ENCODE peak calls at places on chromosomes 16 and 17, in seven cellular contexts. S is mucosa of gallbladder, I is NCI-H1105 treated with DMSO at 0.1 percent for 48 hours, Z is AG04450, B is GM13977, H is C1 segment of cervical spinal cord, G is iris pigment epithelial cell. K is an unnamed sample.

GRCh38 chr17:61477204-61477834 is 25.1 kb downstream of the TBX4 start:
- DNase-seq in Z (no peak), H (no peak), I (no peak), B (no peak), S (no peak), G (no peak), K (no peak)

GRCh38 chr16:85612191-85612800 is 826 bp upstream of the GSE1 start:
- DNase-seq in S (peak; percentile 70), G (peak; percentile 79), Z (peak; percentile 61), I (peak; percentile 31), H (no peak), B (peak; percentile 71), K (no peak)

GRCh38 chr16:22370038-22370541 is 4.3 kb downstream of the CDR2 start:
- DNase-seq in Z (peak; percentile 77), B (no peak), G (peak; percentile 75), S (no peak), I (no peak), H (no peak), K (no peak)

GRCh38 chr16:48820379-48820778 is 210.4 kb upstream of the N4BP1 start:
- DNase-seq in I (no peak), G (no peak), H (no peak), S (no peak), Z (no peak), B (no peak), K (no peak)

GRCh38 chr17:32519769-32520701 is 33.2 kb downstream of the CDK5R1 start:
- DNase-seq in B (peak; percentile 61), Z (no peak), S (peak; percentile 62), G (peak; percentile 55), I (no peak), H (no peak), K (no peak)

GRCh38 chr16:81711609-81712329 is 67.3 kb upstream of the PLCG2 start:
- DNase-seq in H (no peak), S (peak; percentile 68), G (peak; percentile 94), B (no peak), I (no peak), Z (peak; percentile 66), K (no peak)

GRCh38 chr16:77674888-77675287 is 47.4 kb upstream of the NUDT7 start:
- DNase-seq in G (peak; percentile 94), B (no peak), Z (peak; percentile 56), S (no peak), I (no peak), H (no peak), K (no peak)

GRCh38 chr17:28494445-28495188 is 11.5 kb upstream of the FOXN1 start:
- DNase-seq in I (peak; percentile 42), H (peak; percentile 25), B (peak; percentile 90), G (peak; percentile 52), S (peak; percentile 72), Z (peak; percentile 13), K (no peak)

GRCh38 chr17:45138911-45139532 is 3.5 kb downstream of the ACBD4 start:
- DNase-seq in H (no peak), I (no peak), G (no peak), Z (no peak), S (no peak), B (no peak), K (no peak)

GRCh38 chr17:72467841-72468653 is 347.2 kb downstream of the SOX9 start:
- DNase-seq in H (no peak), Z (no peak), G (peak; percentile 9), I (no peak), B (no peak), S (no peak), K (no peak)

GRCh38 chr17:67585077-67585602 is 132.6 kb upstream of the NOL11 start:
- DNase-seq in G (no peak), I (peak; percentile 78), H (no peak), S (no peak), Z (no peak), B (no peak), K (no peak)

GRCh38 chr17:77445030-77445907 is 304.5 kb downstream of the SEC14L1 start:
- DNase-seq in I (no peak), B (peak; percentile 78), G (no peak), Z (no peak), H (peak; percentile 40), S (peak; percentile 70), K (no peak)

GRCh38 chr16:54444851-54445523 is 158.4 kb upstream of the IRX3 start:
- DNase-seq in B (no peak), Z (no peak), I (no peak), G (no peak), S (no peak), H (no peak), K (no peak)

GRCh38 chr17:82901356-82901755 is 61.5 kb upstream of the ZNF750 start:
- DNase-seq in I (no peak), Z (no peak), B (no peak), G (no peak), H (no peak), S (no peak), K (no peak)

GRCh38 chr16:74153773-74154172 is 142.8 kb upstream of the PSMD7 start:
- DNase-seq in I (no peak), H (no peak), Z (no peak), B (no peak), S (no peak), G (no peak), K (no peak)

GRCh38 chr16:12728471-12728870 is 75.2 kb downstream of the CPPED1 start:
- DNase-seq in S (no peak), H (no peak), G (peak; percentile 12), I (no peak), B (no peak), Z (no peak), K (no peak)

GRCh38 chr16:67399218-67399733 is 6.0 kb upstream of the TPPP3 start:
- DNase-seq in G (peak; percentile 17), B (peak; percentile 87), Z (no peak), S (no peak), I (no peak), H (peak; percentile 21), K (no peak)

GRCh38 chr17:80738987-80739730 is 194.5 kb downstream of the RPTOR start:
- DNase-seq in B (no peak), H (no peak), S (no peak), I (no peak), G (no peak), Z (no peak), K (no peak)

GRCh38 chr17:62753562-62753961 is 54.6 kb downstream of the MARCHF10 start:
- DNase-seq in S (no peak), G (no peak), I (no peak), Z (no peak), H (no peak), B (no peak), K (no peak)

GRCh38 chr17:46826116-46826515 is 7.6 kb upstream of the WNT3 start:
- DNase-seq in G (no peak), S (no peak), I (no peak), B (no peak), H (no peak), Z (no peak), K (no peak)

GRCh38 chr16:50478021-50478772 is 70.0 kb upstream of the NKD1 start:
- DNase-seq in B (no peak), G (no peak), S (no peak), I (peak; percentile 71), Z (no peak), H (no peak), K (no peak)

GRCh38 chr17:50241431-50241830 is 32.8 kb upstream of the TMEM92 start:
- DNase-seq in B (no peak), G (no peak), I (no peak), Z (no peak), H (no peak), S (no peak), K (no peak)

GRCh38 chr16:54342966-54343365 is 56.4 kb upstream of the IRX3 start:
- DNase-seq in H (no peak), I (no peak), Z (no peak), B (no peak), G (peak; percentile 36), S (no peak), K (no peak)

GRCh38 chr17:4678448-4679026 is 25.4 kb downstream of the PELP1 start:
- DNase-seq in H (no peak), B (no peak), I (no peak), Z (peak; percentile 56), S (no peak), G (peak; percentile 94), K (no peak)

GRCh38 chr16:19851476-19851875 is 33.2 kb downstream of the GPRC5B start:
- DNase-seq in B (no peak), G (no peak), S (no peak), I (no peak), Z (no peak), H (peak; percentile 62), K (no peak)

GRCh38 chr17:79521225-79521624 is 89.6 kb downstream of the RBFOX3 start:
- DNase-seq in Z (no peak), B (no peak), H (no peak), G (no peak), S (no peak), I (no peak), K (no peak)

GRCh38 chr17:7336240-7337175 is at the start of gene ACAP1:
- DNase-seq in Z (no peak), I (no peak), H (no peak), B (peak; percentile 80), S (no peak), G (no peak), K (no peak)

GRCh38 chr17:8836821-8837426 is 30.6 kb downstream of the PIK3R6 start:
- DNase-seq in G (no peak), I (no peak), Z (no peak), S (no peak), B (no peak), H (no peak), K (no peak)

GRCh38 chr17:27265333-27265732 is 28.6 kb upstream of the WSB1 start:
- DNase-seq in B (no peak), H (no peak), Z (no peak), S (peak; percentile 42), G (no peak), I (no peak), K (no peak)

GRCh38 chr16:19860146-19861030 is 24.3 kb downstream of the GPRC5B start:
- DNase-seq in I (no peak), Z (peak; percentile 34), G (peak; percentile 96), S (no peak), H (no peak), B (no peak), K (no peak)

GRCh38 chr17:70668276-70668937 is 499.1 kb downstream of the KCNJ2 start:
- DNase-seq in B (no peak), I (no peak), S (no peak), Z (no peak), G (no peak), H (no peak), K (no peak)

GRCh38 chr17:73420897-73421296 is 109.1 kb upstream of the CDC42EP4 start:
- DNase-seq in Z (no peak), H (no peak), I (no peak), G (peak; percentile 34), S (no peak), B (no peak), K (no peak)

GRCh38 chr16:67170948-67171649 is 761 bp downstream of the NOL3 start:
- DNase-seq in S (no peak), B (no peak), I (no peak), H (no peak), Z (no peak), G (no peak), K (no peak)

GRCh38 chr17:5080591-5080990 is 2.3 kb downstream of the ZFP3 start:
- DNase-seq in Z (no peak), H (no peak), B (no peak), S (no peak), G (peak; percentile 13), I (no peak), K (no peak)

GRCh38 chr17:5364156-5364555 is 55.3 kb downstream of the NUP88 start:
- DNase-seq in H (no peak), G (peak; percentile 83), S (no peak), Z (peak; percentile 33), I (no peak), B (no peak), K (no peak)

GRCh38 chr16:52561910-52562741 is 15.2 kb upstream of the TOX3 start:
- DNase-seq in S (peak; percentile 74), H (no peak), I (peak; percentile 94), G (no peak), Z (no peak), B (no peak), K (no peak)

GRCh38 chr16:89841275-89841674 is 13.0 kb downstream of the SPIRE2 start:
- DNase-seq in Z (no peak), H (no peak), B (no peak), S (no peak), I (no peak), G (no peak), K (no peak)

K was measured in SIG-M5.